ENCODE peak calls at places on chromosomes 16 and 17, in five cellular contexts. One of them, this sample, is unnamed.

GRCh38 chr17:18141210-18141803 is 32.8 kb downstream of the MYO15A start:
- DNase-seq in IMR-90: peak
- DNase-seq in Calu3: peak
- DNase-seq in NCI-H69: peak
- DNase-seq in substantia nigra: no peak
- DNase-seq in this sample: no peak

GRCh38 chr16:51114369-51114768 is 36.7 kb downstream of the SALL1 start:
- DNase-seq in NCI-H69: no peak
- DNase-seq in IMR-90: no peak
- DNase-seq in Calu3: no peak
- DNase-seq in substantia nigra: no peak
- DNase-seq in this sample: no peak

GRCh38 chr17:8122391-8122922 is 1.4 kb downstream of the HES7 start:
- DNase-seq in NCI-H69: peak
- DNase-seq in IMR-90: peak
- DNase-seq in Calu3: no peak
- DNase-seq in substantia nigra: no peak
- DNase-seq in this sample: peak

GRCh38 chr17:1515640-1516402 is 591 bp downstream of the INPP5K start:
- DNase-seq in NCI-H69: peak
- DNase-seq in Calu3: peak
- DNase-seq in IMR-90: peak
- DNase-seq in substantia nigra: no peak
- DNase-seq in this sample: peak

GRCh38 chr17:71753070-71753469 is 367.8 kb upstream of the SOX9 start:
- DNase-seq in Calu3: no peak
- DNase-seq in IMR-90: no peak
- DNase-seq in substantia nigra: no peak
- DNase-seq in NCI-H69: no peak
- DNase-seq in this sample: no peak

GRCh38 chr17:45784293-45784582 is at the start of gene CRHR1:
- DNase-seq in substantia nigra: no peak
- DNase-seq in NCI-H69: no peak
- DNase-seq in Calu3: no peak
- DNase-seq in IMR-90: no peak
- DNase-seq in this sample: no peak

GRCh38 chr17:20127660-20128413 is 118.7 kb downstream of the SPECC1 start:
- DNase-seq in Calu3: no peak
- DNase-seq in NCI-H69: no peak
- DNase-seq in IMR-90: peak
- DNase-seq in substantia nigra: no peak
- DNase-seq in this sample: no peak

GRCh38 chr17:54891176-54891821 is 9.4 kb upstream of the TOM1L1 start:
- DNase-seq in NCI-H69: peak
- DNase-seq in Calu3: peak
- DNase-seq in IMR-90: peak
- DNase-seq in substantia nigra: no peak
- DNase-seq in this sample: no peak

GRCh38 chr17:75876190-75876937 is 2.0 kb downstream of the TRIM47 start:
- DNase-seq in IMR-90: no peak
- DNase-seq in NCI-H69: peak
- DNase-seq in substantia nigra: no peak
- DNase-seq in Calu3: peak
- DNase-seq in this sample: no peak

GRCh38 chr16:28067604-28068382 is 4.3 kb upstream of the GSG1L start:
- DNase-seq in substantia nigra: no peak
- DNase-seq in Calu3: no peak
- DNase-seq in IMR-90: peak
- DNase-seq in NCI-H69: no peak
- DNase-seq in this sample: peak

GRCh38 chr17:51745993-51746392 is 412.5 kb downstream of the CA10 start:
- DNase-seq in IMR-90: no peak
- DNase-seq in NCI-H69: peak
- DNase-seq in Calu3: no peak
- DNase-seq in substantia nigra: no peak
- DNase-seq in this sample: no peak

GRCh38 chr16:22425036-22425801 is 50.8 kb upstream of the CDR2 start:
- DNase-seq in NCI-H69: no peak
- DNase-seq in substantia nigra: no peak
- DNase-seq in Calu3: no peak
- DNase-seq in IMR-90: no peak
- DNase-seq in this sample: peak

GRCh38 chr17:79803997-79804855 is 7.3 kb upstream of the CBX8 start:
- DNase-seq in Calu3: no peak
- DNase-seq in substantia nigra: no peak
- DNase-seq in IMR-90: no peak
- DNase-seq in NCI-H69: peak
- DNase-seq in this sample: no peak

GRCh38 chr17:76826290-76827138 is 41.7 kb upstream of the MGAT5B start:
- DNase-seq in substantia nigra: no peak
- DNase-seq in Calu3: no peak
- DNase-seq in NCI-H69: no peak
- DNase-seq in IMR-90: no peak
- DNase-seq in this sample: no peak

GRCh38 chr16:57475711-57476339 is 10.5 kb downstream of the DOK4 start:
- DNase-seq in substantia nigra: no peak
- DNase-seq in Calu3: peak
- DNase-seq in NCI-H69: peak
- DNase-seq in IMR-90: peak
- DNase-seq in this sample: peak

GRCh38 chr17:39195568-39196160 is 1.8 kb downstream of the CACNB1 start:
- DNase-seq in NCI-H69: no peak
- DNase-seq in substantia nigra: no peak
- DNase-seq in Calu3: no peak
- DNase-seq in IMR-90: no peak
- DNase-seq in this sample: peak

GRCh38 chr17:29586676-29587469 is 2.6 kb downstream of the GIT1 start:
- DNase-seq in substantia nigra: no peak
- DNase-seq in NCI-H69: no peak
- DNase-seq in Calu3: no peak
- DNase-seq in IMR-90: no peak
- DNase-seq in this sample: peak

GRCh38 chr16:52812945-52813556 is 239.6 kb downstream of the CHD9NB start:
- DNase-seq in Calu3: peak
- DNase-seq in substantia nigra: no peak
- DNase-seq in NCI-H69: no peak
- DNase-seq in IMR-90: peak
- DNase-seq in this sample: no peak